ENCODE peak calls at places on chromosome 10, in six cellular contexts. C is K562, I is NT2/D1, D is H1, K is GM12878, T is HepG2. B is an unnamed sample.

GRCh38 chr10:100347568-100348195 is 649 bp downstream of the SCD start:
- DNase-seq in C (no peak), I (no peak), D (no peak), K (no peak), T (no peak), B (no peak)

GRCh38 chr10:128498378-128498730 is 372.1 kb upstream of the MKI67 start:
- DNase-seq in C (no peak), I (no peak), D (no peak), K (no peak), T (no peak), B (no peak)

GRCh38 chr10:88004451-88004850 is 141.0 kb downstream of the PTEN start:
- DNase-seq in C (no peak), I (no peak), D (no peak), K (no peak), T (no peak), B (no peak)

GRCh38 chr10:72637398-72637857 is 11.5 kb upstream of the MICU1 start:
- DNase-seq in C (peak; percentile 89), I (no peak), D (no peak), K (peak; percentile 38), T (peak; percentile 44), B (no peak)

GRCh38 chr10:119250641-119251314 is 43.4 kb downstream of the GRK5 start:
- DNase-seq in C (peak; percentile 47), I (no peak), D (no peak), K (no peak), T (no peak), B (no peak)

GRCh38 chr10:16902606-16903005 is 85.4 kb upstream of the RSU1 start:
- DNase-seq in C (no peak), I (no peak), D (no peak), K (no peak), T (no peak), B (no peak)

GRCh38 chr10:44395396-44395795 is 10.5 kb upstream of the CXCL12 start:
- DNase-seq in C (no peak), I (no peak), D (no peak), K (no peak), T (no peak), B (no peak)

GRCh38 chr10:8035641-8036520 is 18.6 kb upstream of the GATA3 start:
- DNase-seq in C (no peak), I (no peak), D (peak; percentile 54), K (no peak), T (no peak), B (no peak)

GRCh38 chr10:6669269-6669859 is 89.3 kb upstream of the PRKCQ start:
- DNase-seq in C (peak; percentile 42), I (peak; percentile 13), D (no peak), K (no peak), T (peak; percentile 14), B (peak; percentile 44)

GRCh38 chr10:22301193-22301592 is 15.0 kb upstream of the COMMD3 start:
- DNase-seq in C (no peak), I (no peak), D (no peak), K (no peak), T (no peak), B (no peak)

GRCh38 chr10:68342909-68343516 is 10.3 kb upstream of the PBLD start:
- DNase-seq in C (no peak), I (no peak), D (no peak), K (no peak), T (no peak), B (no peak)

GRCh38 chr10:23293145-23293724 is 51.4 kb downstream of the C10orf67 start:
- DNase-seq in C (peak; percentile 48), I (peak; percentile 59), D (peak; percentile 80), K (peak; percentile 4), T (peak; percentile 53), B (peak; percentile 33)

GRCh38 chr10:61919646-61920215 is 18.2 kb downstream of the ARID5B start:
- DNase-seq in C (no peak), I (no peak), D (no peak), K (no peak), T (no peak), B (no peak)

GRCh38 chr10:6919077-6919476 is 339.0 kb upstream of the PRKCQ start:
- DNase-seq in C (no peak), I (no peak), D (no peak), K (no peak), T (no peak), B (no peak)

GRCh38 chr10:69696073-69696731 is 66.2 kb downstream of the FAM241B start:
- DNase-seq in C (peak; percentile 75), I (peak; percentile 27), D (peak; percentile 58), K (no peak), T (peak; percentile 70), B (peak; percentile 69)

GRCh38 chr10:93515071-93515962 is 18.9 kb downstream of the CEP55 start:
- DNase-seq in C (no peak), I (no peak), D (no peak), K (no peak), T (no peak), B (no peak)

GRCh38 chr10:122852261-122852660 is 6.6 kb upstream of the CUZD1 start:
- DNase-seq in C (no peak), I (no peak), D (no peak), K (no peak), T (no peak), B (no peak)

GRCh38 chr10:789831-790701 is 100.6 kb upstream of the DIP2C start:
- DNase-seq in C (no peak), I (no peak), D (peak; percentile 51), K (no peak), T (no peak), B (no peak)

GRCh38 chr10:43375401-43376020 is 4.1 kb downstream of the FXYD4 start:
- DNase-seq in C (no peak), I (no peak), D (no peak), K (no peak), T (no peak), B (no peak)

GRCh38 chr10:22308390-22308789 is 7.8 kb upstream of the COMMD3 start:
- DNase-seq in C (peak; percentile 33), I (no peak), D (no peak), K (peak; percentile 36), T (no peak), B (no peak)

GRCh38 chr10:30114871-30115270 is 55.5 kb upstream of the JCAD start:
- DNase-seq in C (no peak), I (no peak), D (no peak), K (no peak), T (no peak), B (no peak)

GRCh38 chr10:119165171-119166110 is at the start of gene SFXN4:
- DNase-seq in C (peak; percentile 78), I (no peak), D (peak; percentile 79), K (peak; percentile 31), T (peak; percentile 63), B (peak; percentile 44)

GRCh38 chr10:12890958-12891357 is 110.6 kb downstream of the CCDC3 start:
- DNase-seq in C (no peak), I (no peak), D (no peak), K (no peak), T (no peak), B (no peak)

GRCh38 chr10:126235979-126236851 is 152.1 kb downstream of the ADAM12 start:
- DNase-seq in C (no peak), I (no peak), D (no peak), K (no peak), T (no peak), B (no peak)

GRCh38 chr10:92074126-92074887 is 150.7 kb downstream of the BTAF1 start:
- DNase-seq in C (peak; percentile 10), I (no peak), D (no peak), K (no peak), T (no peak), B (peak; percentile 27)

GRCh38 chr10:32332299-32332750 is 14.6 kb downstream of the EPC1 start:
- DNase-seq in C (peak; percentile 38), I (no peak), D (no peak), K (peak; percentile 93), T (no peak), B (no peak)

GRCh38 chr10:95406651-95407280 is 116.0 kb upstream of the PDLIM1 start:
- DNase-seq in C (no peak), I (no peak), D (no peak), K (no peak), T (no peak), B (no peak)

GRCh38 chr10:119526606-119527592 is 15.6 kb downstream of the RGS10 start:
- DNase-seq in C (no peak), I (no peak), D (no peak), K (no peak), T (no peak), B (no peak)

GRCh38 chr10:115854740-115855435 is 418.1 kb downstream of the GFRA1 start:
- DNase-seq in C (no peak), I (no peak), D (no peak), K (no peak), T (no peak), B (no peak)

DNA sequence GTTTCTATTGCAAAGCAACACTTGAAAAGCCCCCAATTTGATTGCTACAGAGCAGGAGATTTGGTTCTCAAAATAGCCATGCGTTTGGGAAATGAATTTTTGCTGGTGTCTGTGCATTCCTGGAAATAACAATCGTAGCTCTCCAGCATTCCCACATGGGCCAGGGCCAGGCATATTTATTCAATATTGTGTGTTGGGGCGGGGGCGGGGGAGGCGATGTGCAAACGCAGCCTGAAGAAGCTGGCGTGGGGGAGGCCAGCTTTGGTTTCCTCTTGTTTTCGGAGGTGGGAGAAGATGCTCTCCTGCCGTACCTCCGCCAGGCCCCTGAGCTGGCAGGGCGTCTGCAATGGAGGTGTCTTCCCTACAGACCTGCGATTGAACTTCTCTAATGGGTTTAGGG is 56.7 kb upstream of the HABP2 start:
- DNase-seq in C (no peak), I (no peak), D (no peak), K (no peak), T (no peak), B (no peak)
- TF ChIP-seq ZNF274 in C (no peak), I (no peak), D (no peak), K (no peak), T (no peak), B (no peak)

GRCh38 chr10:125105155-125105554 is 55.2 kb downstream of the CTBP2 start:
- DNase-seq in C (no peak), I (no peak), D (no peak), K (no peak), T (no peak), B (no peak)
- TF ChIP-seq ZNF274 in C (no peak), I (no peak), D (no peak), K (no peak), T (no peak), B (no peak)

GRCh38 chr10:24556746-24557742 is 166.6 kb downstream of the ARHGAP21 start:
- DNase-seq in C (peak; percentile 52), I (peak; percentile 70), D (no peak), K (no peak), T (peak; percentile 43), B (peak; percentile 66)
- TF ChIP-seq ZNF274 in C (no peak), I (no peak), D (no peak), K (no peak), T (no peak), B (no peak)

DNA sequence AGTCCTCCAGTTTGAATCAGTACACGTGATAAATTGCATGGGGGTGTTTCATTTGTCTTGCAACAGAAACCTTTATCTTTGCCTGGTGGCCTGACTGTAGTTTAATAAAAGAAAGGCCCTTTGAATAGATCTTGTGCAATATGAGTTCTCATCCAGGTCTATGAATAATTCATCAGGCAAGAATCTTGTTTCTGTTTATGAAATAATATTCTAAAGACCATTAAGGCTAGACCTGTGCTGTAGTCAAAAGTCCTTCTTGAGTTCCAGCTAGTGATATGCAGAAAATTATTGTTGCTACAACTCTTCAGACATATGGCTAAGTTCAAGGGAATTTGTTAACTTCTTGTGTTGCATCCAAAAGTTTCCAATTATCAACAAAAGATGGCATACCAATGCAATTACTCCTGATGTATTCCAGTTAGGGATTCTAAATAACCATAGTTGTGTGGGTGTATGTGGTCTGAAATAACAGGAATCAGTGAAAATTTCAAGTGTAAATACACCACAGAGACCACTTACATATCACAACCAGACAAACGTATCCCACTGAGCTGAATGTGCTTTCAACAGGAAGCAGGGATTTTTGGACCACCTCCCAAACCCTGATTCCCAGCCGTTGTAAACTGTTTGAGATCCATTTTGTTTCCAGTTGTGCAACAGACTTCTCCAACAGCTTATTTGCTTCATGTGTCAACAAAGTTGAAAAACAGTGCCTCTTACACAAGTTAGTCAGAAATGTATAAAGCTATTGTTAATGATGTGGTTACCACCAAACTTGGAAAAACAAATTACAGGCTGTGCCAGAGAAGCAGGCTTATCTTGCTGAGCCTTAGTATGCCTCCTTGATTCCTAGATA is 54.7 kb upstream of the BICC1 start:
- DNase-seq in C (no peak), I (no peak), D (no peak), K (no peak), T (peak; percentile 92), B (no peak)
- TF ChIP-seq ZNF274 in C (no peak), I (no peak), D (no peak), K (no peak), T (no peak), B (no peak)